ENCODE peak calls at places on chromosomes 13 and 19, in five cellular contexts. J is Peyer's patch, C is DND-41, T is tibial nerve, N is fibroblast of lung. V is an unnamed sample. For H3K4me1, the result is how much of the 10 kb centered on the place peaks cover.

GRCh38 chr19:37077615-37077928 is 661 bp upstream of the ZNF420 start:
- DNase-seq in J (no peak), C (no peak), T (no peak), N (peak), V (no peak)

GRCh38 chr13:93862259-93862658 is 617.2 kb downstream of the DCT start:
- DNase-seq in J (no peak), C (no peak), T (no peak), N (no peak), V (no peak)

GRCh38 chr13:109145631-109146030 is 516.2 kb downstream of the MYO16 start:
- DNase-seq in J (peak), C (peak), T (peak), N (peak), V (peak)

GRCh38 chr13:112096959-112097358 is 30.0 kb downstream of the SOX1 start:
- DNase-seq in J (no peak), C (no peak), T (no peak), N (no peak), V (no peak)

GRCh38 chr13:109644069-109644750 is 142.2 kb downstream of the IRS2 start:
- DNase-seq in J (no peak), C (no peak), T (no peak), N (no peak), V (no peak)

GRCh38 chr13:101751488-101751887 is 299.0 kb downstream of the ITGBL1 start:
- DNase-seq in J (no peak), C (no peak), T (no peak), N (peak), V (peak)

GRCh38 chr19:38640368-38640767 is 7.1 kb upstream of the ACTN4 start:
- DNase-seq in J (no peak), C (no peak), T (no peak), N (no peak), V (no peak)

GRCh38 chr13:80399340-80400163 is 58.6 kb upstream of the SPRY2 start:
- DNase-seq in J (peak), C (no peak), T (no peak), N (no peak), V (peak)

GRCh38 chr19:2201473-2202148 is 34.5 kb downstream of the PLEKHJ1 start:
- DNase-seq in J (no peak), C (no peak), T (no peak), N (no peak), V (peak)

GRCh38 chr19:1526979-1527649 is 3.2 kb downstream of the PLK5 start:
- DNase-seq in J (no peak), C (no peak), T (no peak), N (no peak), V (peak)

GRCh38 chr19:51726049-51726448 is 2.3 kb upstream of the HAS1 start:
- DNase-seq in J (peak), C (no peak), T (no peak), N (peak), V (peak)

GRCh38 chr13:44079413-44080205 is 199.9 kb downstream of the LACC1 start:
- DNase-seq in J (no peak), C (no peak), T (no peak), N (no peak), V (no peak)

GRCh38 chr19:11005521-11005920 is 44.7 kb downstream of the SMARCA4 start:
- DNase-seq in J (no peak), C (no peak), T (no peak), N (no peak), V (no peak)

GRCh38 chr19:40216013-40216776 is 2.0 kb downstream of the TTC9B start:
- DNase-seq in J (no peak), C (no peak), T (no peak), N (no peak), V (no peak)

GRCh38 chr19:10430505-10431253 is 10.3 kb downstream of the PDE4A start:
- DNase-seq in J (peak), C (no peak), T (no peak), N (peak), V (no peak)

GRCh38 chr13:26983533-26984315 is 187.9 kb downstream of the USP12 start:
- DNase-seq in J (no peak), C (no peak), T (no peak), N (no peak), V (no peak)

GRCh38 chr13:75326173-75327131 is 155.5 kb downstream of the TBC1D4 start:
- DNase-seq in J (no peak), C (no peak), T (no peak), N (peak), V (peak)

GRCh38 chr19:55095260-55096060 is 19.8 kb downstream of the EPS8L1 start:
- DNase-seq in J (no peak), C (no peak), T (no peak), N (no peak), V (no peak)

GRCh38 chr19:47157455-47158321 is 27.1 kb downstream of the SAE1 start:
- DNase-seq in J (peak), C (peak), T (peak), N (peak), V (no peak)

GRCh38 chr19:56314018-56314583 is 538 bp downstream of the ZSCAN5A start:
- DNase-seq in J (no peak), C (no peak), T (peak), N (no peak), V (no peak)

GRCh38 chr13:99314640-99315176 is 7.5 kb upstream of the GPR183 start:
- DNase-seq in J (peak), C (no peak), T (no peak), N (no peak), V (no peak)

GRCh38 chr13:110388141-110388943 is 81.3 kb downstream of the COL4A2 start:
- DNase-seq in J (no peak), C (no peak), T (no peak), N (peak), V (peak)

GRCh38 chr13:105925496-105925895 is 610.0 kb downstream of the EFNB2 start:
- DNase-seq in J (no peak), C (no peak), T (no peak), N (peak), V (peak)

GRCh38 chr13:30345426-30346100 is 38.2 kb upstream of the KATNAL1 start:
- DNase-seq in J (no peak), C (no peak), T (no peak), N (no peak), V (no peak)

GRCh38 chr19:12939292-12939606 is 840 bp downstream of the CALR start:
- DNase-seq in J (peak), C (peak), T (no peak), N (peak), V (peak)

GRCh38 chr13:43783820-43784219 is 3.0 kb downstream of the ENOX1 start:
- DNase-seq in J (no peak), C (no peak), T (no peak), N (peak), V (peak)

GRCh38 chr19:14333101-14333871 is 48.0 kb upstream of the ADGRE5 start:
- DNase-seq in J (peak), C (no peak), T (no peak), N (peak), V (no peak)

GRCh38 chr13:73598021-73598712 is 536.0 kb downstream of the KLF12 start:
- DNase-seq in J (no peak), C (no peak), T (no peak), N (peak), V (peak)

GRCh38 chr19:4360641-4361151 is 17.3 kb downstream of the MPND start:
- DNase-seq in J (no peak), C (no peak), T (no peak), N (peak), V (no peak)

GRCh38 chr13:32117696-32118095 is 86.1 kb downstream of the FRY start:
- DNase-seq in J (no peak), C (no peak), T (no peak), N (no peak), V (no peak)

GRCh38 chr19:56727731-56728130 is 56.2 kb upstream of the ZNF835 start:
- DNase-seq in J (no peak), C (no peak), T (no peak), N (no peak), V (no peak)

GRCh38 chr19:36128392-36128736 is 11.5 kb upstream of the CAPNS1 start:
- DNase-seq in J (peak), C (no peak), T (no peak), N (no peak), V (no peak)

GRCh38 chr19:6743714-6744380 is 4.4 kb downstream of the TRIP10 start:
- DNase-seq in J (no peak), C (no peak), T (no peak), N (peak), V (no peak)

GRCh38 chr13:30697177-30697953 is 38.0 kb upstream of the ALOX5AP start:
- DNase-seq in J (no peak), C (no peak), T (no peak), N (peak), V (no peak)

GRCh38 chr19:18160792-18161690 is 8.1 kb downstream of the PIK3R2 start:
- DNase-seq in J (peak), C (peak), T (peak), N (peak), V (peak)

GRCh38 chr13:102642475-102642874 is 45.7 kb downstream of the TPP2 start:
- DNase-seq in J (no peak), C (no peak), T (no peak), N (no peak), V (no peak)

GRCh38 chr13:109172099-109172498 is 542.7 kb downstream of the MYO16 start:
- DNase-seq in J (no peak), C (no peak), T (no peak), N (no peak), V (no peak)

GRCh38 chr19:13039211-13039789 is 44.0 kb downstream of the NFIX start:
- DNase-seq in J (no peak), C (no peak), T (no peak), N (no peak), V (no peak)

GRCh38 chr19:49844138-49844740 is 6.7 kb upstream of the PTOV1 start:
- DNase-seq in J (no peak), C (no peak), T (no peak), N (no peak), V (no peak)
- TF ChIP-seq CTCF in J (no peak), C (no peak), T (no peak), N (no peak), V (no peak)

DNA sequence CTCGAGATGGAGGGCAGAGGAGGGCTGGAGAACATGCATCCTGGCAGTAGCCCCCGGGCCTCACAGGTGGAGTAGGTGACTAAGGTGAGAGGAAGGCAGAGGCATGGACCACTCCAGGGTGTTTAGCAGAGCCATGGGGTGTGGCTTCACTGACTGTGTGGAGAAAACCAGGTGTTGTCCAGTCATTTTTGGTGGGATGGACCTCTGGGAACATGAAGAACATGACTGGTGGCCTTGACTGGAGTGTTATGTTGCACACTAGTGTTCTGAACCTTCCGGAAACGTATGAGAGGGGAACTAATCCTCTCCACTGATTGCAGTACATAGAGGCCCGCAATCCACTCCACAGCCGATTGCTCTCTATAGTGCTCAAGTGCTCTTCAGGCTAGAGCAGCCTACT is 16.9 kb downstream of the MED26 start:
- DNase-seq in J (no peak), C (no peak), T (no peak), N (no peak), V (no peak)
- H3K4me1 ChIP-seq in J (under half), C (under half), T (under half), N (under half), V (under half)

GRCh38 chr13:76667551-76667950 is 218.7 kb downstream of the KCTD12 start:
- DNase-seq in J (no peak), C (no peak), T (peak), N (peak), V (peak)
- TF ChIP-seq CTCF in J (peak), C (peak), T (peak), N (peak), V (peak)

GRCh38 chr19:48615145-48616040 is 517 bp upstream of the FAM83E start:
- DNase-seq in J (no peak), C (no peak), T (no peak), N (no peak), V (no peak)

GRCh38 chr19:48614436-48615144 is at the start of gene FAM83E:
- DNase-seq in J (peak), C (no peak), T (no peak), N (no peak), V (no peak)

GRCh38 chr19:48617146-48617937 is 1.6 kb downstream of the RPL18 start:
- DNase-seq in J (no peak), C (no peak), T (no peak), N (peak), V (no peak)

GRCh38 chr19:48616491-48617056 is 1.7 kb upstream of the FAM83E start:
- DNase-seq in J (no peak), C (no peak), T (no peak), N (no peak), V (no peak)

DNA sequence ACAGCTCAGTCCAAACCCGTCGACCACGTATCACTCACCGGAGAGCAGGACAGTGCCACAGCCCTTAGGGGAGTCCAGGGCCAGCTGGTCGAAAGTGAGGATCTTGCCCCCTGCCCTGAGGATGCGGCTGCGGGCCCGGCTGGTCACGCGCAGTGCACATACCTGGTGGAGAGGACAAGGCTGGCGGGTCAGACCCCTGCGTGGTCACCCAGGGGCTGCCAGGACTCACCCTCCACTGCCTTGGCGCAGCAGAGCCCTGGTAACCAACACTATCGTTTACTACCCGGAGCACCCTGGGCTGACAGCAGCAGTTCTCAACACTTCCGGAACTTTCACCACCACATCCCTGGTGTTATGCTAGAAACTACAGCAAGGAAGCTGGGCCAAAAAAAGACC is 1.2 kb upstream of the FAM83E start:
- DNase-seq in J (no peak), C (no peak), T (no peak), N (no peak), V (no peak)
- H3K4me1 ChIP-seq in J (under half), C (under half), T (under half), N (under half), V (under half)